ENCODE peak calls at places on chromosomes 16 and 17, in five cellular contexts. X is vagina, T is GM12892, K is sigmoid colon, D is HCT116. B is an unnamed sample.

GRCh38 chr17:42868338-42868737 is 17.3 kb downstream of the AOC3 start:
- DNase-seq in D (no peak), T (no peak), X (no peak), K (no peak), B (no peak)

GRCh38 chr16:75471723-75472634 is 7.5 kb upstream of the TMEM170A start:
- DNase-seq in D (no peak), X (no peak), T (peak; percentile 46), K (peak; percentile 78), B (peak; percentile 59)

GRCh38 chr16:30843501-30843900 is 50.4 kb downstream of the BCL7C start:
- DNase-seq in D (no peak), T (no peak), K (no peak), X (no peak), B (no peak)

GRCh38 chr17:72404872-72405271 is 284.1 kb downstream of the SOX9 start:
- DNase-seq in X (no peak), T (no peak), D (no peak), K (no peak), B (no peak)

GRCh38 chr17:60392845-60393702 is 1.1 kb upstream of the USP32 start:
- DNase-seq in X (no peak), D (peak; percentile 24), T (no peak), K (peak; percentile 70), B (no peak)

GRCh38 chr16:3999890-4000325 is 116.3 kb downstream of the ADCY9 start:
- DNase-seq in K (no peak), X (no peak), D (no peak), T (no peak), B (no peak)

GRCh38 chr16:75130150-75130771 is 13.7 kb upstream of the LDHD start:
- DNase-seq in X (no peak), D (no peak), K (no peak), T (no peak), B (no peak)

GRCh38 chr16:89565506-89566372 is 5.3 kb downstream of the RPL13 start:
- DNase-seq in K (no peak), D (peak; percentile 69), T (no peak), X (no peak), B (no peak)

GRCh38 chr16:70694088-70694487 is 8.2 kb upstream of the MTSS2 start:
- DNase-seq in X (no peak), D (no peak), K (no peak), T (no peak), B (no peak)

GRCh38 chr16:22264786-22265185 is 32.4 kb upstream of the POLR3E start:
- DNase-seq in T (no peak), X (no peak), D (no peak), K (no peak), B (no peak)

GRCh38 chr17:73795730-73796129 is 151.5 kb upstream of the SDK2 start:
- DNase-seq in T (no peak), D (no peak), K (no peak), X (no peak), B (no peak)

GRCh38 chr17:30372755-30373154 is 6.0 kb upstream of the CPD start:
- DNase-seq in D (peak; percentile 29), X (no peak), K (no peak), T (no peak), B (no peak)

GRCh38 chr16:81003610-81004460 is 2.9 kb downstream of the CMC2 start:
- DNase-seq in X (no peak), K (no peak), T (no peak), D (no peak), B (no peak)

GRCh38 chr17:7632492-7632894 is 2.6 kb downstream of the SHBG start:
- DNase-seq in T (no peak), D (peak; percentile 54), X (no peak), K (no peak), B (no peak)

GRCh38 chr17:74545456-74546230 is at the start of gene CD300C:
- DNase-seq in D (no peak), T (no peak), X (no peak), K (no peak), B (no peak)

GRCh38 chr17:20095366-20096080 is 86.4 kb downstream of the SPECC1 start:
- DNase-seq in X (no peak), K (peak; percentile 78), T (no peak), D (peak; percentile 22), B (no peak)

GRCh38 chr17:83129676-83130075 is 50.3 kb downstream of the METRNL start:
- DNase-seq in K (no peak), X (no peak), T (no peak), D (no peak), B (no peak)

GRCh38 chr16:27818231-27818630 is 245.3 kb downstream of the GSG1L start:
- DNase-seq in D (no peak), X (no peak), T (no peak), K (peak; percentile 15), B (no peak)

GRCh38 chr17:74749262-74750038 is 1.0 kb downstream of the NHERF1 start:
- DNase-seq in T (peak; percentile 50), D (no peak), X (no peak), K (no peak), B (no peak)

GRCh38 chr17:50120475-50121253 is 9.3 kb downstream of the SAMD14 start:
- DNase-seq in D (no peak), K (no peak), X (no peak), T (no peak), B (no peak)

GRCh38 chr17:50115744-50116143 is 14.2 kb downstream of the SAMD14 start:
- DNase-seq in X (no peak), K (no peak), T (no peak), D (no peak), B (no peak)

GRCh38 chr17:50118076-50118827 is 11.7 kb downstream of the SAMD14 start:
- DNase-seq in K (no peak), X (no peak), T (no peak), D (no peak), B (no peak)

GRCh38 chr17:50117202-50118040 is 12.5 kb downstream of the SAMD14 start:
- DNase-seq in K (no peak), D (peak; percentile 68), X (no peak), T (peak; percentile 58), B (peak; percentile 78)

DNA sequence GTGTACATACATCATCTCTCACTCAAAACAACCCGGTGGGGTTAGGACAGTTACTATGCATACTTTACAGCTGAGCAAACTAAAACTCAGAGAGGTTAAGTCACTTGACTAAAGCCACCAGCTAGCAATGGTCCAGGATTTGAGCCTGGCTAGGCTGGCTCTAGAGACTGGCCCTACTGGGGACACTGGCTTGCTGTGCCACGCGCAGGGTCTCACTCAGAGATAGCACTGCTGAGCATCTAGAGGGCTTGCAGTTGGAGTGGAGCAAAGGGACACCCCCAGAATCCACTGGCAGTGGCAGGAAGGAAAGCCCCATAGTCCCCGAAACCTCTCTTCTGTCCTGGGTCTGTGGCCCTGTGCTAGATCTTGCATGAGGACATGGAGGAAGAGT is 11.1 kb downstream of the SAMD14 start:
- DNase-seq in D (no peak), X (no peak), K (no peak), T (no peak), B (no peak)
- TF ChIP-seq POLR2AphosphoS5 in D (no peak), X (no peak), K (no peak), T (no peak), B (no peak)

DNA sequence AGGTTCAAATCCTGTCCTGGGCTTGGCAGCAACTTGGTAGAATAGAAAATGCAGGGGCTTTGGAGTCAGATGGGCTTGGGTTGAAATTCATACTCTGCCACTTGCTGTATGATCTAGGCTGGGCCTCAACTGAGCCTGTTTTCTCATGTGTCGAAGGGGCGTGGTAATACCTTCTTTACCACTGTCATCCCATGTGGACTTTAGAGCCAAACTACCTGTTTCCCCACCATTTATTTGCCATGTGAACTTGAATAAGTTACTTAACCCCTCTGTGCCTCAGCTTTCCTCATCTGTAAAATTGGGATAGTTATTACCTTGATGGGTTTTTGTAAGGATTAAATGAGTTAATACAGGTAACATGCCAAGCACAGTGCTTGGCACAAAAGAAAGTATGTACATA is 106.0 kb downstream of the COPRS start:
- DNase-seq in X (no peak), K (no peak), D (no peak), T (no peak), B (no peak)
- TF ChIP-seq POLR2AphosphoS5 in X (no peak), K (no peak), D (no peak), T (no peak), B (no peak)

DNA sequence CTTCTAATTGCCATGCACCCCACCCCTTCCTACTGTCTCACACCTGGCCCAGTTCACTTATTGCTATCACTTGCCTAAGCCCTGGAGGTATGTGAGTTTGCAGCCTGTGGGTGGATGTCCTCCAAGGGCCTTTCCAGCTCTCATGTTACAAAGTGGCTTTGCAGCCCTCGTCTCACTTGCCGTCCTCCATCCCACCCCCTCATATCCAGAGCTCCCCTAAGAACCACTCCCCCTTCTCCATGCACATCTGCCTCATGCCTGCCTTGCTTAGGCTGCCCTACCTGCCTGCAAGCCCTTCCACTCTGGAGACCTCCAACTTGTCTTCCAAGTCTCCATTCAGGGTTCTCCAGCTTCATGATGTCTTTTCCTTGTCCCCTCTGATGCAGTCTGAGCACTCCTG is 119.4 kb upstream of the NLRP1 start:
- DNase-seq in D (no peak), K (no peak), T (no peak), X (peak; percentile 64), B (no peak)
- TF ChIP-seq POLR2AphosphoS5 in D (no peak), K (no peak), T (no peak), X (no peak), B (no peak)

GRCh38 chr16:11675561-11676511 is 7.6 kb downstream of the SNN start:
- DNase-seq in X (no peak), D (peak; percentile 72), T (no peak), K (peak; percentile 62), B (no peak)
- TF ChIP-seq POLR2AphosphoS5 in X (no peak), D (peak; percentile 38), T (peak; percentile 9), K (no peak), B (no peak)

DNA sequence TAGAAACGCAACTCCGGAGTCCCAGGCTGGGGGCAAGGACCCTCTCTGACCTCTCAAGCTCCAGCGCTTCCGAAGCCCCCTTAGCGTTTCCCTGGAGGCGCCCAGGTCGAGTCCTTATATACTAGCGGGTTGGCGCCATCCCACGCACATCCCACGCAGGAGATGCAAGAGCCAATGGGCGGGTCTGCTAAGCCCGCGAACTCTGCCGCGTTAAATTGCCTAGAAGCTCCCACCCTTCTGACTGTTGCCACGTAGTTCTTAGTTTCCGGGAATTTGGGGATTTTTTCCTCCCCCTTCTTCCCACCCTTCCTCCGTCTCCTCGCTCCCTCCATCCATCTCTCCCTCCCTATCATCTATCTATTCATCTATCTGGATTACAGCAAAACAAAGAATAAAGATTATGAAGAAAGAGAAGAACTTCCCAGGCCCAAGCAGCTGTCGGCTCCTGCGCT is at the start of gene SLFN11:
- DNase-seq in X (no peak), D (no peak), T (peak; percentile 50), K (peak; percentile 97), B (peak; percentile 25)
- TF ChIP-seq POLR2AphosphoS5 in X (peak; percentile 84), D (no peak), T (peak; percentile 97), K (peak; percentile 100), B (peak; percentile 89)

B was measured in GM12891.